ENCODE peak calls at places on chromosomes 12 and 14, in nine cellular contexts. O is C1 segment of cervical spinal cord; H is NCI-H748 treated with DMSO at 0.1 percent for 48 hours; L is central memory CD4-positive, alpha-beta T cell; K is HS-5; S is midbrain; Y is stimulated activated CD8-positive, alpha-beta memory T cell treated with anti-CD3 and anti-CD28 coated beads, Interleukin-7, amount 100 ng/mL, for 1 hour; J is MCF 10A; P is HEK293T. I is an unnamed sample.

GRCh38 chr12:7929069-7929792 is 6.8 kb downstream of the SLC2A3 start:
- DNase-seq in H (no peak), Y (no peak), O (no peak), P (no peak), K (no peak), J (no peak), L (no peak), S (no peak), I (no peak)

GRCh38 chr12:110704750-110705149 is 15.8 kb upstream of the HVCN1 start:
- DNase-seq in K (no peak), O (no peak), H (no peak), Y (no peak), S (no peak), P (no peak), L (no peak), J (peak), I (peak)

GRCh38 chr12:24911284-24911791 is 37.6 kb downstream of the BCAT1 start:
- DNase-seq in Y (no peak), P (no peak), J (no peak), S (no peak), H (no peak), O (no peak), K (peak), L (no peak), I (no peak)

GRCh38 chr12:93449277-93449676 is 7.5 kb upstream of the UBE2N start:
- DNase-seq in H (no peak), K (no peak), J (no peak), L (no peak), P (no peak), S (no peak), Y (no peak), O (no peak), I (no peak)

GRCh38 chr12:20368653-20369163 is 371 bp downstream of the PDE3A start:
- DNase-seq in S (peak), Y (no peak), O (peak), H (no peak), P (peak), K (no peak), L (no peak), J (no peak), I (no peak)

GRCh38 chr12:104370989-104371870 is 67.7 kb downstream of the EID3 start:
- DNase-seq in L (no peak), K (no peak), Y (no peak), O (no peak), H (no peak), J (peak), S (no peak), P (no peak), I (no peak)

GRCh38 chr12:2765608-2766007 is 29.2 kb upstream of the FKBP4 start:
- DNase-seq in O (no peak), Y (no peak), S (no peak), J (no peak), L (no peak), H (no peak), K (no peak), P (no peak), I (no peak)

GRCh38 chr14:74866708-74867389 is 9.1 kb downstream of the PROX2 start:
- DNase-seq in P (no peak), K (no peak), Y (no peak), H (no peak), O (no peak), J (no peak), S (no peak), L (no peak), I (no peak)

GRCh38 chr14:100539766-100540140 is 47.5 kb downstream of the BEGAIN start:
- DNase-seq in O (no peak), L (no peak), K (no peak), Y (no peak), H (no peak), P (no peak), S (no peak), J (no peak), I (no peak)